ENCODE peak calls at places on chromosomes 7 and 10, in nine cellular contexts. D, Q, I, X, W, T, P, L and J are unnamed samples.

GRCh38 chr7:100705341-100705752 is 574 bp upstream of the POP7 start:
- DNase-seq in P (no peak), D (peak; percentile 72), X (peak; percentile 83), T (peak; percentile 85), I (peak; percentile 89), L (peak; percentile 76), Q (peak; percentile 87), W (peak; percentile 75), J (peak; percentile 71)

GRCh38 chr7:158321056-158321700 is 266.4 kb downstream of the PTPRN2 start:
- DNase-seq in P (no peak), D (no peak), I (no peak), W (peak; percentile 46), T (no peak), Q (no peak), X (no peak), L (no peak), J (no peak)

GRCh38 chr7:126700807-126701604 is 551.7 kb downstream of the GRM8 start:
- DNase-seq in P (no peak), T (peak; percentile 65), L (no peak), D (peak; percentile 75), X (peak; percentile 98), I (peak; percentile 29), Q (peak; percentile 59), W (no peak), J (peak; percentile 27)

GRCh38 chr7:101402081-101402779 is 39.6 kb downstream of the COL26A1 start:
- DNase-seq in I (no peak), D (peak; percentile 81), L (no peak), W (no peak), Q (no peak), T (no peak), P (no peak), X (peak; percentile 14), J (no peak)

GRCh38 chr7:28409716-28410627 is 2.3 kb upstream of the CREB5 start:
- DNase-seq in Q (peak; percentile 67), T (no peak), X (peak; percentile 29), D (peak; percentile 19), P (no peak), I (peak; percentile 60), L (peak; percentile 27), W (no peak), J (no peak)

GRCh38 chr7:29763266-29763665 is 43.0 kb upstream of the WIPF3 start:
- DNase-seq in L (no peak), W (no peak), P (no peak), X (no peak), I (no peak), D (no peak), Q (no peak), T (no peak), J (no peak)

GRCh38 chr7:133044722-133045473 is 37.0 kb downstream of the CHCHD3 start:
- DNase-seq in X (no peak), W (no peak), D (no peak), L (no peak), P (no peak), T (peak; percentile 11), I (no peak), Q (peak; percentile 22), J (no peak)

GRCh38 chr7:94041529-94041928 is 37.4 kb upstream of the BET1 start:
- DNase-seq in P (no peak), T (no peak), X (peak; percentile 83), W (no peak), L (no peak), Q (no peak), D (no peak), I (no peak), J (no peak)

GRCh38 chr10:73998623-73999622 is 1.0 kb downstream of the VCL start:
- DNase-seq in W (peak; percentile 73), T (peak; percentile 75), L (peak; percentile 60), D (peak; percentile 96), I (peak; percentile 71), P (peak; percentile 57), Q (peak; percentile 65), X (peak; percentile 84), J (no peak)

GRCh38 chr10:89516149-89516832 is 19.1 kb downstream of the SLC16A12 start:
- DNase-seq in T (no peak), D (peak; percentile 57), X (no peak), W (peak; percentile 87), L (no peak), I (peak; percentile 44), P (no peak), Q (peak; percentile 67), J (no peak)

GRCh38 chr7:149718730-149719049 is 54.7 kb downstream of the ZNF467 start:
- DNase-seq in X (no peak), W (no peak), P (no peak), T (no peak), Q (no peak), D (no peak), L (no peak), I (no peak), J (no peak)

GRCh38 chr7:149721084-149721601 is 52.2 kb downstream of the ZNF467 start:
- DNase-seq in Q (no peak), I (no peak), L (no peak), X (no peak), P (no peak), D (no peak), W (peak; percentile 56), T (no peak), J (no peak)

GRCh38 chr7:149719050-149719899 is 54.1 kb downstream of the ZNF467 start:
- DNase-seq in P (no peak), T (no peak), X (peak; percentile 12), D (no peak), W (peak; percentile 58), I (no peak), L (no peak), Q (no peak), J (no peak)

GRCh38 chr7:149719912-149720335 is 53.5 kb downstream of the ZNF467 start:
- DNase-seq in Q (no peak), P (no peak), L (no peak), I (no peak), X (no peak), D (no peak), T (no peak), W (peak; percentile 56), J (no peak)

DNA sequence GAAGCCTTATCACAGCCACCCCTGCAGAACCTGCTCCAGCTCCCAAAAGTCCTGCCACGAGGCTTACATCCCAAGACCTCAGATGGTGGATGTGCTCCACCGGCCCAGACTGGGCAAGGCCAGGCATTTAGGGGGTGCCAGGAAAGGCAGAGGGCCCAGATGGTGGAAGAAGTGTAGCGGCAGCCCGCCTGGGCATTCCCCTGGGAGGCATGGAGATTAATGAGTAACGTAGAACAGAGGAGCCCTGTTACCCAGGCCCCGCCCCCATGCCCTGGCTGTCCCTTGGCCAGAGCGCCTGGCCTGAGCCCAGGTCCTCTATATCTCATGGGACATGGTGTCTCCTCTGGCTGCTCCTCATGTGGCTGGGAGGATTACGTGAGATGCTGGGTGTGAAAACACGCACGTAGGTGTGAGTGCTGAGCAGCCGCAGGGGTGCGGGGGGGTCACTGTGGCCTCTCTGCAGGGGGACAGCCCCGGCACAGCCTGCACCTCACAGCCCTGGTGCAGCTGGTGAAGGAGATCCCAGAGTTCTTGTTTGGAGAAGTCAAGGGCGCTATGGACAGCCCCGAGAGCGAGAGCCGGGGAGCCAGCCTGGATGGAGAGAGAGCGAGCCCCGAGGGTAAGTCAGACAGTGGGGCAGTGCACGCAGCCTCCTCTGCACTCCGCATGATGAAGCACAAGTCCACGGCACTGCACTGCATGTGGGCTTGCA is 52.9 kb downstream of the ZNF467 start:
- DNase-seq in I (no peak), X (no peak), D (no peak), T (no peak), Q (no peak), L (peak; percentile 86), P (no peak), W (peak; percentile 80), J (no peak)
- H3K27ac ChIP-seq in I (no peak overlapping the region), X (no peak overlapping the region), D (no peak overlapping the region), T (no peak overlapping the region), Q (no peak overlapping the region), L (peak overlapping the region; percentile 24), P (no peak overlapping the region), W (peak overlapping the region; percentile 94), J (no peak overlapping the region)

DNA sequence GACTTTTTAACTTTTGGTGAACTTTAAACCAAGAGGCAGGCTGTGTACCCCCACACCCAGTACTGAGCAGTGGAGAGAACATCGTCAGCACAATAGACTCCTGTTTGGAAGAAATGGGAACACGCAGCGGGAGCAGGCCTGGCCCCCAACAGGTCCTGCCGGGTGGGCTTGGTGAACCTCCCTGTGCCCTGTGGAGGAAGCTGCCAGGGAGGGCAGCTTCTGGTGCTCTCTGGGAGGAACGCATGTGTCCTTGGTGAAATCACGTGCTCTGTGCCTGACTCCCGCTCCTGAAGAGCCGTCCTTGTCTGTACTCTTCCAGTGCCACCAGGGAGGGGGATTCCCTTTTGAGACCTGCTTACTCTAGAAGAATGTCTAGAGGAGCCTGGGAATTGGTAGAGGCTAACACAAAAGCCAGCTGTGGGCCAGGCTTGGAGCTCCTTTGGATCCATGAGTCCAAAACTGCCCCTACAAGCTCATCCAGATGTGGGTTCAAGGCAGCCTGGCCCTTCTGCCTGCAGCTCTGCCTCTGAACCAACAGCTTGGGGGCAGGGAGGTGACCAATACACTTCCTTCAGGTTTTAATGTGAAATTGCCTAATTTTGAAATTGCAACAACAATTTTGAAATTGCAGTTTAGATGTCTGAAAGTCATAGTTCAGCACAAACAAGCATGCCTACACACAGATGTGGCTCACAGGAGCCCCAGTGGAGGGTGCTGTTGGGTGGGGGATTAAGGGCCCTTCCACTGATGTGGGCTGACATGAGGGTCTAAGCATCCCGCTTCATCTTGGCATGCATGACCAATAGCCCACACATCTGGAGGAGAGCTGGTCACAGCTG is 31.8 kb downstream of the CHAT start:
- DNase-seq in T (no peak), L (peak; percentile 8), X (no peak), I (no peak), P (no peak), Q (no peak), W (no peak), D (no peak), J (no peak)
- H3K27me3 ChIP-seq in T (no peaks in the 10 kb centered on the region), L (no peaks in the 10 kb centered on the region), X (no peaks in the 10 kb centered on the region), I (no peaks in the 10 kb centered on the region), P (peaks cover 3% of the 10 kb centered on the region), Q (no peaks in the 10 kb centered on the region), W (no peaks in the 10 kb centered on the region), D (no peaks in the 10 kb centered on the region), J (peaks cover 7% of the 10 kb centered on the region)

DNA sequence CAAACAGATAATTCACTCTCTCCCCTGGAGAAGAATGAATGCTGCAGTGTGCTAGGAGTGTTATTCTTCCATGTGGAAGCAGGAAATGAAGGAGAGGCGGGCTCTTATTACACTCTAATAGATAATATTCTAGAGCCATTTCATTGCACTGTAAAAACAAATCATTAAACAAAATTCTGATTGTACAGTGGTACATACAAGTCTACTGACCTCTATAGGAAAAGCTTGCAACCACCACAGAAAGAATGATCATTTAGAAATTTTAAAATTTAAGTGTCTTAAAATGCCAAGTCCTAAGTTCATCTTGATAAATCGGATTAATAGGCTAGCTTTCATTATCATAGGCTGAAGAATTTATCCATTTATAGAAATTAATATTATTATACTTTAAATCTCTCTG is 960.3 kb upstream of the LRRN3 start:
- DNase-seq in P (no peak), W (no peak), X (no peak), Q (no peak), I (no peak), T (no peak), L (no peak), D (no peak), J (no peak)
- TF ChIP-seq CTCF in P (no peak), W (no peak), X (no peak), Q (no peak), I (no peak), T (no peak), L (no peak), D (no peak), J (no peak)

DNA sequence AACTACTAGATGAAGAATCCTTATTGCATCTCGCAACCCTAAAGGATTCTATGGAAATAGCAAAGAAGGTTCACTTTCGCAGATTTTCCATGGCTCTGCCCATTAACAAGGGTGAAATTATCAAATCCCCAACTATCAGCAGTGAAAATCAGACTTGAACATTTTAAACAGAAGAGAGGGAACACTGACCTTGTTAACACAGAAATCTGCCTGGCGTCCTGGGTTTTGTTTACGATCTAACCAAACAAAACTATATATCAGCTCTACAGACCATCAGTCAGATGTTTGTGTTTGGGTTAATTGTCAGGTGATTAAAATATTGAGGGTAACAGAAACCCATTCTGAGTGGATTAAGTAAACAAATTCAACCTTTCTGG is 1.9 kb downstream of the CTTNBP2 start:
- DNase-seq in X (no peak), Q (no peak), W (no peak), L (no peak), P (no peak), I (no peak), T (no peak), D (no peak), J (no peak)
- H3K27ac ChIP-seq in X (no peak overlapping the region), Q (peak overlapping the region; percentile 33), W (peak overlapping the region; percentile 86), L (no peak overlapping the region), P (no peak overlapping the region), I (no peak overlapping the region), T (no peak overlapping the region), D (no peak overlapping the region), J (no peak overlapping the region)